ENCODE peak calls at places on chromosomes 13 and 19, in eight cellular contexts. Z, I, Y, O, T, G, A and Q are unnamed samples.
A peak's percentile ranks its signal among the peaks of the same experiment; 100 is the strongest.

GRCh38 chr13:49669735-49670309 is 21.5 kb downstream of the EBPL start:
- DNase-seq in A (no peak), G (peak; percentile 22), T (no peak), Z (peak; percentile 71), Y (peak; percentile 79), I (peak; percentile 60), O (peak; percentile 83), Q (peak; percentile 83)

GRCh38 chr19:811511-812048 is 10.2 kb downstream of the PLPPR3 start:
- DNase-seq in G (no peak), O (peak; percentile 16), Z (no peak), I (no peak), Y (no peak), A (no peak), T (no peak), Q (no peak)

GRCh38 chr19:21749090-21749489 is 18.3 kb downstream of the ZNF100 start:
- DNase-seq in A (no peak), Y (peak; percentile 26), T (peak; percentile 5), Z (peak; percentile 34), I (no peak), G (no peak), O (no peak), Q (no peak)

GRCh38 chr19:18802354-18802753 is 11.2 kb upstream of the COMP start:
- DNase-seq in G (no peak), Z (no peak), T (no peak), I (no peak), O (no peak), A (no peak), Y (no peak), Q (peak; percentile 4)

GRCh38 chr13:20193142-20193923 is 595 bp upstream of the GJB2 start:
- DNase-seq in I (no peak), T (no peak), A (no peak), O (no peak), Y (no peak), Z (no peak), G (no peak), Q (no peak)

GRCh38 chr13:43567608-43568007 is 219.2 kb downstream of the ENOX1 start:
- DNase-seq in A (no peak), I (no peak), Z (peak; percentile 69), O (no peak), G (no peak), T (peak; percentile 18), Y (no peak), Q (no peak)

GRCh38 chr13:93915269-93915809 is 564.1 kb downstream of the DCT start:
- DNase-seq in G (no peak), O (peak; percentile 30), I (no peak), Y (peak; percentile 58), Z (peak; percentile 11), T (no peak), A (no peak), Q (no peak)

GRCh38 chr19:58009666-58010301 is 7.2 kb upstream of the ZNF606 start:
- DNase-seq in I (peak; percentile 84), G (peak; percentile 68), Z (peak; percentile 80), A (peak; percentile 34), Y (peak; percentile 85), O (peak; percentile 85), T (no peak), Q (peak; percentile 71)

GRCh38 chr13:57314897-57315520 is 148.0 kb downstream of the PRR20E start:
- DNase-seq in Y (no peak), T (no peak), A (no peak), G (no peak), I (no peak), Z (no peak), O (no peak), Q (no peak)

GRCh38 chr19:4724252-4724514 is 541 bp upstream of the DPP9 start:
- DNase-seq in G (no peak), Z (no peak), O (no peak), I (peak; percentile 44), T (no peak), A (no peak), Y (no peak), Q (no peak)

GRCh38 chr13:29500426-29500825 is 95.1 kb downstream of the SLC7A1 start:
- DNase-seq in A (no peak), Y (no peak), T (no peak), G (no peak), O (no peak), I (no peak), Z (no peak), Q (no peak)

GRCh38 chr19:15368798-15369593 is 10.6 kb downstream of the AKAP8 start:
- DNase-seq in A (no peak), Y (no peak), O (peak; percentile 10), I (no peak), T (no peak), Z (no peak), G (no peak), Q (no peak)

GRCh38 chr19:38669532-38669931 is 22.1 kb downstream of the ACTN4 start:
- DNase-seq in T (no peak), I (no peak), A (no peak), Z (no peak), Y (no peak), O (no peak), G (no peak), Q (no peak)

GRCh38 chr13:106596287-106596937 is 28.5 kb upstream of the ARGLU1 start:
- DNase-seq in G (no peak), Y (no peak), A (no peak), I (no peak), T (no peak), O (no peak), Z (no peak), Q (no peak)

GRCh38 chr13:99265823-99266426 is 7.7 kb upstream of the GPR18 start:
- DNase-seq in Z (peak; percentile 57), T (no peak), A (no peak), G (no peak), Y (peak; percentile 62), I (no peak), O (peak; percentile 33), Q (peak; percentile 46)

GRCh38 chr13:45339867-45340266 is 1.1 kb downstream of the TPT1 start:
- DNase-seq in Z (no peak), A (no peak), T (no peak), G (no peak), I (no peak), Y (no peak), O (no peak), Q (no peak)

GRCh38 chr13:98500963-98501421 is 75.9 kb downstream of the STK24 start:
- DNase-seq in T (no peak), Z (no peak), G (no peak), A (no peak), Y (no peak), O (no peak), I (no peak), Q (no peak)

GRCh38 chr13:99653526-99653925 is 152.3 kb downstream of the TM9SF2 start:
- DNase-seq in Y (no peak), A (no peak), Z (no peak), T (no peak), I (no peak), G (no peak), O (no peak), Q (no peak)

GRCh38 chr13:103255587-103256301 is 189.5 kb upstream of the SLC10A2 start:
- DNase-seq in Y (no peak), G (no peak), Z (no peak), T (no peak), A (no peak), O (no peak), I (no peak), Q (no peak)

GRCh38 chr13:45292176-45292575 is 48.8 kb downstream of the TPT1 start:
- DNase-seq in O (no peak), A (no peak), Z (no peak), Y (no peak), I (no peak), G (no peak), T (no peak), Q (no peak)

GRCh38 chr13:43935878-43936277 is 56.2 kb downstream of the LACC1 start:
- DNase-seq in I (no peak), Z (no peak), O (no peak), T (no peak), G (no peak), A (no peak), Y (no peak), Q (no peak)

GRCh38 chr19:48543121-48543710 is 8.8 kb upstream of the SULT2B1 start:
- DNase-seq in T (no peak), A (no peak), Z (peak; percentile 87), I (peak; percentile 67), O (peak; percentile 47), G (no peak), Y (peak; percentile 8), Q (no peak)

GRCh38 chr13:44806841-44807240 is 182.4 kb downstream of the NUFIP1 start:
- DNase-seq in T (no peak), O (no peak), Y (no peak), Z (no peak), A (no peak), G (peak; percentile 20), I (no peak), Q (no peak)

GRCh38 chr13:80921556-80921955 is 580.6 kb upstream of the SPRY2 start:
- DNase-seq in Z (no peak), O (no peak), A (no peak), T (no peak), G (no peak), Y (peak; percentile 5), I (no peak), Q (no peak)

GRCh38 chr13:22108283-22108897 is 437.5 kb downstream of the FGF9 start:
- DNase-seq in Z (no peak), A (no peak), O (peak; percentile 41), G (no peak), T (no peak), Y (no peak), I (no peak), Q (no peak)

GRCh38 chr13:74869846-74870245 is 612.1 kb downstream of the TBC1D4 start:
- DNase-seq in O (no peak), I (no peak), Z (no peak), A (no peak), T (no peak), Y (no peak), G (no peak), Q (no peak)

GRCh38 chr19:48466571-48467325 is 2.4 kb upstream of the CYTH2 start:
- DNase-seq in I (no peak), A (no peak), Z (peak; percentile 77), Y (peak; percentile 25), T (peak; percentile 29), G (no peak), O (peak; percentile 50), Q (no peak)

GRCh38 chr19:38942471-38943181 is 11.9 kb downstream of the MRPS12 start:
- DNase-seq in G (no peak), I (no peak), Y (no peak), A (no peak), T (no peak), O (no peak), Z (no peak), Q (no peak)

GRCh38 chr13:62113145-62113544 is 697.5 kb upstream of the PCDH20 start:
- DNase-seq in Z (no peak), G (no peak), O (no peak), Y (peak; percentile 5), I (no peak), A (no peak), T (no peak), Q (no peak)